ENCODE peak calls at places on chromosomes 2 and 18, in ten cellular contexts. Y, Q, X, U, H, M, S, P, T and I are unnamed samples.
A peak's percentile ranks its signal among the peaks of the same experiment; 100 is the strongest.

GRCh38 chr2:73836141-73836943 is 7.6 kb downstream of the STAMBP start:
- DNase-seq in M (no peak), H (peak; percentile 52), Q (no peak), U (no peak), Y (peak; percentile 49), P (no peak), S (no peak), T (no peak), X (no peak), I (no peak)

GRCh38 chr2:26961603-26962184 is 8.7 kb upstream of the MAPRE3 start:
- DNase-seq in P (peak; percentile 56), T (peak; percentile 85), M (peak; percentile 87), U (peak; percentile 70), S (peak; percentile 79), Q (peak; percentile 51), H (peak; percentile 81), X (peak; percentile 77), Y (peak; percentile 89), I (peak; percentile 80)

GRCh38 chr2:240949791-240950705 is 43.9 kb downstream of the CROCC2 start:
- DNase-seq in X (no peak), U (no peak), P (no peak), T (no peak), S (no peak), Q (no peak), H (peak; percentile 39), Y (no peak), M (no peak), I (no peak)

GRCh38 chr2:182586426-182586825 is 129.6 kb upstream of the DNAJC10 start:
- DNase-seq in T (peak; percentile 13), H (no peak), Y (no peak), M (no peak), P (no peak), S (no peak), X (no peak), U (no peak), Q (no peak), I (no peak)

GRCh38 chr18:14189858-14190257 is 57.6 kb upstream of the ZNF519 start:
- DNase-seq in M (peak; percentile 70), U (no peak), X (peak; percentile 50), S (peak; percentile 90), Q (no peak), T (no peak), Y (no peak), P (no peak), H (no peak), I (no peak)

GRCh38 chr2:209936106-209936663 is 66.3 kb upstream of the RPE start:
- DNase-seq in P (no peak), Y (no peak), T (no peak), X (no peak), M (peak; percentile 3), S (no peak), H (no peak), U (no peak), Q (no peak), I (peak; percentile 1)

GRCh38 chr2:100054426-100054825 is 88.0 kb downstream of the AFF3 start:
- DNase-seq in S (no peak), M (no peak), T (no peak), P (no peak), X (no peak), Y (no peak), H (no peak), U (no peak), Q (no peak), I (no peak)

GRCh38 chr2:23925702-23926288 is 1.1 kb downstream of the ATAD2B start:
- DNase-seq in H (no peak), T (peak; percentile 95), Y (peak; percentile 59), P (peak; percentile 57), M (peak; percentile 74), X (peak; percentile 83), Q (peak; percentile 33), U (peak; percentile 27), S (peak; percentile 72), I (peak; percentile 79)

GRCh38 chr2:164786787-164787186 is 54.8 kb downstream of the COBLL1 start:
- DNase-seq in H (no peak), Y (no peak), S (no peak), P (no peak), T (no peak), X (no peak), U (no peak), M (no peak), Q (no peak), I (no peak)

GRCh38 chr2:149732730-149733290 is 145.2 kb upstream of the MMADHC start:
- DNase-seq in Q (no peak), X (no peak), T (no peak), M (no peak), U (no peak), S (no peak), H (no peak), Y (no peak), P (no peak), I (no peak)

GRCh38 chr2:127859712-127860085 is 1.7 kb upstream of the POLR2D start:
- DNase-seq in H (peak; percentile 89), P (no peak), M (no peak), Y (peak; percentile 53), U (no peak), S (no peak), T (peak; percentile 60), Q (no peak), X (no peak), I (peak; percentile 53)

GRCh38 chr2:45382744-45383143 is 228.3 kb downstream of the SRBD1 start:
- DNase-seq in P (peak; percentile 11), M (peak; percentile 54), Y (no peak), S (peak; percentile 53), Q (no peak), T (no peak), X (peak; percentile 10), U (no peak), H (no peak), I (no peak)

GRCh38 chr2:85132392-85132791 is 800 bp upstream of the TCF7L1 start:
- DNase-seq in Q (no peak), Y (peak; percentile 66), P (no peak), X (peak; percentile 48), M (no peak), U (peak; percentile 25), S (no peak), T (no peak), H (no peak), I (no peak)

GRCh38 chr2:59490192-59490591 is 1063.3 kb downstream of the BCL11A start:
- DNase-seq in U (no peak), T (no peak), S (no peak), Q (no peak), P (no peak), H (no peak), X (no peak), Y (no peak), M (no peak), I (no peak)

GRCh38 chr18:45416168-45416567 is 199.1 kb upstream of the SLC14A2 start:
- DNase-seq in P (no peak), M (no peak), T (no peak), X (no peak), S (peak; percentile 50), Q (no peak), Y (no peak), H (no peak), U (no peak), I (no peak)

GRCh38 chr2:109487237-109487869 is 126.4 kb downstream of the SEPTIN10 start:
- DNase-seq in U (no peak), M (peak; percentile 54), Q (no peak), Y (peak; percentile 9), S (peak; percentile 26), T (no peak), P (peak; percentile 82), H (no peak), X (peak; percentile 57), I (no peak)

GRCh38 chr2:18630101-18630500 is 40.7 kb upstream of the NT5C1B start:
- DNase-seq in Q (no peak), M (peak; percentile 81), X (peak; percentile 68), T (no peak), H (no peak), S (peak; percentile 57), Y (no peak), P (peak; percentile 88), U (no peak), I (no peak)

GRCh38 chr18:7889515-7889914 is 322.4 kb downstream of the PTPRM start:
- DNase-seq in T (no peak), M (no peak), Y (no peak), Q (no peak), P (no peak), S (no peak), X (no peak), H (no peak), U (no peak), I (no peak)

GRCh38 chr2:128237911-128238697 is 80.6 kb downstream of the HS6ST1 start:
- DNase-seq in H (no peak), U (no peak), P (no peak), X (no peak), T (no peak), Y (peak; percentile 8), Q (no peak), S (no peak), M (no peak), I (no peak)

GRCh38 chr18:28088477-28088876 is 88.5 kb downstream of the CDH2 start:
- DNase-seq in P (no peak), M (no peak), Y (no peak), U (no peak), S (no peak), H (no peak), X (no peak), T (no peak), Q (no peak), I (no peak)

GRCh38 chr2:226636586-226636985 is 163.0 kb downstream of the IRS1 start:
- DNase-seq in S (peak; percentile 34), X (no peak), Q (no peak), M (no peak), P (no peak), U (no peak), H (no peak), Y (no peak), T (no peak), I (no peak)

GRCh38 chr2:1455466-1455865 is 42.2 kb downstream of the TPO start:
- DNase-seq in U (peak; percentile 42), Q (no peak), M (peak; percentile 14), X (peak; percentile 49), T (no peak), H (no peak), Y (no peak), P (no peak), S (peak; percentile 42), I (no peak)

GRCh38 chr2:200039847-200040246 is 84.5 kb downstream of the MAIP1 start:
- DNase-seq in Y (no peak), X (peak; percentile 87), U (peak; percentile 37), H (no peak), Q (no peak), P (peak; percentile 83), S (peak; percentile 95), M (no peak), T (no peak), I (no peak)